ENCODE peak calls at places on chromosomes 11 and 22, in four cellular contexts. K is neural progenitor cell, Z is body of pancreas, S is IMR-90. C is an unnamed sample. For H3K4me1 and H3K36me3, the result is how much of the 10 kb centered on the place peaks cover.

GRCh38 chr11:18696638-18697225 is 1.8 kb upstream of the TMEM86A start:
- DNase-seq in K (no peak), Z (no peak), S (peak), C (no peak)

GRCh38 chr11:76073716-76074115 is 132.6 kb downstream of the WNT11 start:
- DNase-seq in K (no peak), Z (no peak), S (peak), C (no peak)

GRCh38 chr11:12719221-12719620 is 45.0 kb downstream of the TEAD1 start:
- DNase-seq in K (peak), Z (no peak), S (peak), C (no peak)

GRCh38 chr11:64789331-64790204 is 11.2 kb upstream of the SF1 start:
- DNase-seq in K (no peak), Z (no peak), S (no peak), C (no peak)

GRCh38 chr11:19241260-19242183 is 777 bp upstream of the E2F8 start:
- DNase-seq in K (peak), Z (peak), S (no peak), C (no peak)

GRCh38 chr11:64624869-64625481 is 34.0 kb downstream of the SLC22A12 start:
- DNase-seq in K (no peak), Z (no peak), S (no peak), C (no peak)

GRCh38 chr11:73218106-73218829 is at the start of gene P2RY2:
- DNase-seq in K (peak), Z (peak), S (no peak), C (peak)

GRCh38 chr11:57566035-57566504 is 1.4 kb downstream of the UBE2L6 start:
- DNase-seq in K (no peak), Z (peak), S (peak), C (no peak)

GRCh38 chr11:30092518-30092917 is 75.7 kb upstream of the KCNA4 start:
- DNase-seq in K (no peak), Z (no peak), S (no peak), C (no peak)

GRCh38 chr11:126474888-126475626 is 119.6 kb downstream of the ST3GAL4 start:
- DNase-seq in K (no peak), Z (no peak), S (no peak), C (no peak)

GRCh38 chr11:9755561-9755960 is 91.7 kb downstream of the SWAP70 start:
- DNase-seq in K (no peak), Z (no peak), S (peak), C (no peak)

GRCh38 chr22:22941831-22942510 is 54.4 kb downstream of the IGLL5 start:
- DNase-seq in K (no peak), Z (no peak), S (no peak), C (no peak)

GRCh38 chr11:133020321-133020720 is 512.0 kb downstream of the OPCML start:
- DNase-seq in K (no peak), Z (no peak), S (no peak), C (no peak)
- H3K4me1 ChIP-seq in K (under half), Z (under half), S (under half), C (under half)

GRCh38 chr11:1855886-1856265 is 3.0 kb downstream of the LSP1 start:
- DNase-seq in K (no peak), Z (no peak), S (no peak), C (no peak)

GRCh38 chr11:1856306-1857005 is 3.6 kb downstream of the LSP1 start:
- DNase-seq in K (no peak), Z (no peak), S (no peak), C (no peak)

GRCh38 chr11:1854132-1854948 is 1.5 kb downstream of the LSP1 start:
- DNase-seq in K (no peak), Z (no peak), S (no peak), C (peak)

GRCh38 chr11:1853376-1854131 is 670 bp downstream of the LSP1 start:
- DNase-seq in K (no peak), Z (no peak), S (no peak), C (peak)

DNA sequence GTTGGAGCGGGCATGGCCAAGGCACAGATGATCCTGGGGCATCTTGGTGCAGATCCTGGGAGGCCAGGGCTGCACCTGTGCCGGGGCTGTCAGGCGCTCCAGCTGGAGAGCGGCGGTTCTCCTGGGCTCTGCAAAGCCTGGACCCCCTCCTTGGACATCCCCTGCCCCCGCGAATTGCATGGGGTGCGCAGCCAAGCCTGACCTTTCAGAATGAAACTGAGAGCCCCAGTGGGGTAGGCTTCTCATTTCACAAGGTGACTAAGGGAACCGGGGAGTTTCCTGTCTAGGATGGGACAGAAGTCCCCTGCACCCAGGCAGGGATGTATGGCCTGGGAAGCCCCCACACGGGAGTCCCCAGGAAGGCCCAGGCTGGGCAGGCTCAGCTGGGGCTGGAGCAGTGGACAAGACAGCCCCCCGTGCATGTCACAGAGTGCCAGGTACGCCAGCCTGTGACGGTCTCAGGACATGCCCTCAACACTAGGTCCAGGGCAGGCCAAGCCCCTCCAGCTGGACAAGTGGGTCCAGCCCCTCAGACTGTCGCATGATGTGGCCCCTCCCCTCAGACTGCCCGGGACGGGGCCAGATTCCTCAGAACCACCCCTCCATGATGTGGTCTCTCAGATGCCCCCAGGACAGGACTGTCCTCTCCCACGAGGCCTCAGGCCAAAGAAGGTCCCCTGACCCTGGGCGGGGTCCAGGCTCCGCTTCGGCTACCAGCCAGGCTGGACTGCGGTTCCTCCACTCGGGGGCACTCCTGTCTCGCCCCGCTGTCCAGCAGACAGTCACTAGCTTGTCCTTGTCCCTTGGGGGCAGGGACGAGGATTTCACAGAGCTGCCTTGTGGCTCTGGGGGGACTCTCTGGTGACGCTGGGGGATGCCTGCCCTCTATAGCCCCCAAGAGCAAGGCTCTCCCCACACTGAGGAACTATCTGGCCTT is 2.3 kb downstream of the LSP1 start:
- DNase-seq in K (no peak), Z (no peak), S (no peak), C (no peak)
- TF ChIP-seq CTCF in K (peak), Z (no peak), S (no peak), C (no peak)

GRCh38 chr11:67117176-67117575 is 1.9 kb upstream of the KDM2A start:
- DNase-seq in K (no peak), Z (no peak), S (no peak), C (no peak)

GRCh38 chr11:67113231-67113721 is 5.8 kb upstream of the KDM2A start:
- DNase-seq in K (no peak), Z (no peak), S (no peak), C (no peak)

GRCh38 chr11:67114275-67114896 is 4.7 kb upstream of the KDM2A start:
- DNase-seq in K (no peak), Z (no peak), S (no peak), C (no peak)

GRCh38 chr11:67105964-67106363 is 13.1 kb upstream of the KDM2A start:
- DNase-seq in K (no peak), Z (no peak), S (no peak), C (no peak)

DNA sequence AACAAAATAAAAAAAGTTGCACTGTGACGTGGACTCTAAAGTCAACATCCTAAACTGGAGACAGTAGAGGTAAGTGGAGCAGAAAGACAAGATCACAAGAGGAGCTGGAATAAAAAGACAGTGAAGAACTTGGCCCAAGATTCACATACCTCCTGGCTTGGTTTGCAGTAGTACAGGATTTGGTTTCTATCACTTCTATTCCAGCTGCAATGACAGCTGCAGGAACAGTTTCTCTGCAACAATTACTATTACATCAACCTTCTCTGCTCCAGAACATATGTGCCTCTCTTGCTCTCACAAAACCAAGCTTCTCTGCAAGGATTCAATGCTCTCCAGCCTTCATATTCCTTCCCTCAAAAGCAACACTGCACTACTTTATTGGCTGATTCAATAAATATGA is 7.8 kb upstream of the KDM2A start:
- DNase-seq in K (no peak), Z (no peak), S (peak), C (peak)
- H3K36me3 ChIP-seq in K (under half), Z (under half), S (under half), C (under half)

GRCh38 chr11:61964941-61965282 is 2.5 kb downstream of the FTH1 start:
- DNase-seq in K (no peak), Z (peak), S (no peak), C (no peak)
- H3K4me1 ChIP-seq in K (under half), Z (half or more), S (under half), C (under half)

GRCh38 chr11:86414032-86414431 is 39.3 kb downstream of the CCDC81 start:
- DNase-seq in K (no peak), Z (no peak), S (no peak), C (no peak)

GRCh38 chr11:86418513-86418912 is 43.8 kb downstream of the CCDC81 start:
- DNase-seq in K (no peak), Z (no peak), S (no peak), C (no peak)

GRCh38 chr11:86416494-86416893 is 41.8 kb downstream of the CCDC81 start:
- DNase-seq in K (no peak), Z (no peak), S (peak), C (no peak)

GRCh38 chr11:86421976-86422770 is 47.5 kb downstream of the CCDC81 start:
- DNase-seq in K (no peak), Z (no peak), S (no peak), C (no peak)

GRCh38 chr11:86418929-86419328 is 44.2 kb downstream of the CCDC81 start:
- DNase-seq in K (peak), Z (no peak), S (peak), C (no peak)
- TF ChIP-seq CTCF in K (peak), Z (no peak), S (peak), C (no peak)

GRCh38 chr11:2947744-2948143 is 18.5 kb upstream of the PHLDA2 start:
- DNase-seq in K (no peak), Z (no peak), S (no peak), C (no peak)
- H3K36me3 ChIP-seq in K (under half), Z (under half), S (under half), C (under half)

GRCh38 chr11:112810951-112811350 is 150.3 kb upstream of the NCAM1 start:
- DNase-seq in K (no peak), Z (no peak), S (no peak), C (no peak)
- H3K4me1 ChIP-seq in K (under half), Z (under half), S (under half), C (under half)

GRCh38 chr22:39938509-39938908 is 21.7 kb upstream of the TMA7B start:
- DNase-seq in K (no peak), Z (no peak), S (no peak), C (no peak)

GRCh38 chr22:39942433-39943213 is 17.6 kb upstream of the TMA7B start:
- DNase-seq in K (no peak), Z (no peak), S (no peak), C (no peak)

GRCh38 chr22:39939830-39940229 is 20.4 kb upstream of the TMA7B start:
- DNase-seq in K (no peak), Z (no peak), S (no peak), C (no peak)

GRCh38 chr22:39941661-39942060 is 18.5 kb upstream of the TMA7B start:
- DNase-seq in K (no peak), Z (no peak), S (no peak), C (no peak)

DNA sequence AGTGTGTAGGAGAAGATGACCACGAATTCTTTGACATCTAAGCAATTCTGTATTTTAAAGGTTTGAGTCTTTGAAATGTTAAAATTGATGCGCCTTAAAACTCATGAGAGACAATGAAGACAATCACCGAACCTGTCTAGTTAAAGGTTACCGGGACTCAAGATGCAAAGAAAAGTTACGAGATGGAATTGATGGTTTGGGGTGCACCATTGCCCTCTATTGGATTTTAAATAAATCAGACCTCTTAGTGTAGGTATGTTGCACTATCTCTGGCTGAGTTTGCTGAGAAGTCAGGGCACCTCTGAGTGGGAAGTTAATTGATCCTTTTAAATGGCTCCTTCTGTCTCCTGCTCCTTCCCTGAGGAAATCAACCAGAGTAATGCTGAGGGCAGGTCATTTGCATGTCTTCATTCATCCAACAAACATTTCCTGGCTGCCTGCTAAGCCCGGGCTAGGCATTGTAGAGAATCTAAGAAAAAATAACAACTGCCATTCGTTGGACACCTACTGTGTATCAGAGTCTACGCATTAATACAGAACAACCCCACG is 19.4 kb upstream of the TMA7B start:
- DNase-seq in K (no peak), Z (no peak), S (no peak), C (no peak)
- TF ChIP-seq CTCF in K (no peak), Z (no peak), S (no peak), C (no peak)